ENCODE peak calls at places on chromosomes 13 and 19, in ten cellular contexts. N is NCI-H1092; I is islet precursor cell; K is ACHN; H is activated CD8-positive, alpha-beta memory T cell treated with anti-CD3 and anti-CD28 coated beads for 48 hours; Y is HS-5; L is Caki2; Q is tibial artery; V is hippocampal formation; E is T-helper 9 cell. F is an unnamed sample.

GRCh38 chr19:15101479-15102082 is 5.6 kb upstream of the SYDE1 start:
- DNase-seq in V (no peak), Q (no peak), I (peak; percentile 81), E (peak; percentile 21), L (peak; percentile 23), H (no peak), N (no peak), Y (no peak), K (peak; percentile 41), F (peak; percentile 84)

GRCh38 chr13:19991531-19991930 is 33.0 kb downstream of the ZMYM2 start:
- DNase-seq in I (no peak), K (no peak), H (no peak), E (no peak), L (no peak), N (no peak), Y (no peak), V (no peak), Q (no peak), F (no peak)

GRCh38 chr13:114089341-114089740 is 43.1 kb downstream of the RASA3 start:
- DNase-seq in Y (no peak), V (no peak), K (no peak), Q (no peak), N (no peak), I (no peak), L (no peak), H (no peak), E (no peak), F (peak; percentile 11)

GRCh38 chr19:6613711-6614110 is 22.8 kb upstream of the CD70 start:
- DNase-seq in H (no peak), I (no peak), Y (no peak), L (no peak), N (no peak), Q (no peak), E (no peak), V (no peak), K (no peak), F (no peak)

GRCh38 chr19:1104452-1105216 is 840 bp downstream of the GPX4 start:
- DNase-seq in Q (peak; percentile 70), K (peak; percentile 74), E (peak; percentile 71), H (no peak), N (peak; percentile 58), Y (no peak), V (peak; percentile 41), I (peak; percentile 83), L (peak; percentile 63), F (peak; percentile 78)

GRCh38 chr13:93727301-93728141 is 500.9 kb downstream of the GPC6 start:
- DNase-seq in V (no peak), H (no peak), N (no peak), Q (no peak), L (no peak), Y (peak; percentile 23), E (no peak), I (no peak), K (no peak), F (no peak)

GRCh38 chr19:12166596-12166995 is 3.7 kb downstream of the ZNF136 start:
- DNase-seq in V (no peak), K (no peak), L (no peak), Q (no peak), E (no peak), H (no peak), I (no peak), Y (no peak), N (no peak), F (no peak)

GRCh38 chr19:13644648-13645047 is 119.7 kb upstream of the MRI1 start:
- DNase-seq in E (no peak), K (no peak), V (no peak), Q (no peak), N (no peak), H (no peak), Y (no peak), I (no peak), L (no peak), F (no peak)

GRCh38 chr19:18418725-18419194 is 438 bp upstream of the SSBP4 start:
- DNase-seq in Y (no peak), L (no peak), I (no peak), K (no peak), Q (peak; percentile 65), E (no peak), N (no peak), H (no peak), V (no peak), F (no peak)

GRCh38 chr19:18053571-18054219 is 33.0 kb downstream of the IL12RB1 start:
- DNase-seq in I (no peak), E (no peak), H (no peak), V (no peak), Y (peak; percentile 37), L (no peak), N (no peak), K (no peak), Q (no peak), F (no peak)

GRCh38 chr13:36954542-36954941 is 34.5 kb upstream of the SMAD9 start:
- DNase-seq in V (no peak), K (no peak), E (no peak), H (no peak), Y (no peak), L (no peak), I (no peak), Q (no peak), N (no peak), F (no peak)

GRCh38 chr19:13908674-13909073 is 2.7 kb downstream of the CC2D1A start:
- DNase-seq in H (no peak), E (no peak), Q (no peak), K (no peak), N (no peak), Y (no peak), V (no peak), I (no peak), L (no peak), F (no peak)

GRCh38 chr13:103961129-103961528 is 894.9 kb upstream of the SLC10A2 start:
- DNase-seq in N (no peak), L (no peak), Y (no peak), Q (no peak), E (no peak), I (no peak), V (no peak), H (no peak), K (no peak), F (no peak)

GRCh38 chr19:7636691-7637373 is at the start of gene STXBP2:
- DNase-seq in V (no peak), H (peak; percentile 84), L (peak; percentile 28), E (peak; percentile 96), Q (peak; percentile 44), N (no peak), K (peak; percentile 70), Y (no peak), I (peak; percentile 91), F (peak; percentile 90)

GRCh38 chr13:110916671-110917142 is 1.8 kb upstream of the ANKRD10 start:
- DNase-seq in K (peak; percentile 35), I (peak; percentile 72), L (no peak), N (no peak), E (no peak), Y (peak; percentile 20), V (no peak), H (no peak), Q (no peak), F (no peak)

GRCh38 chr13:112071902-112072530 is 5.1 kb downstream of the SOX1 start:
- DNase-seq in N (no peak), I (no peak), E (no peak), V (no peak), L (no peak), Y (no peak), K (no peak), H (no peak), Q (no peak), F (no peak)

GRCh38 chr19:54096642-54097106 is 3.9 kb downstream of the OSCAR start:
- DNase-seq in H (no peak), L (peak; percentile 58), E (no peak), I (no peak), Q (no peak), K (no peak), V (no peak), N (no peak), Y (no peak), F (peak; percentile 44)

F was measured in WTC11.